ENCODE peak calls at places on chromosomes 12 and 14, in four cellular contexts. One of them, this sample, is unnamed.

GRCh38 chr12:14810953-14811483 is 3.0 kb downstream of the SMCO3 start:
- DNase-seq in stomach: no peak
- DNase-seq in transverse colon: peak; percentile 8
- DNase-seq in tibial nerve: no peak
- DNase-seq in this sample: no peak

GRCh38 chr14:33949051-33950037 is 1.5 kb downstream of the EGLN3 start:
- DNase-seq in transverse colon: no peak
- DNase-seq in stomach: no peak
- DNase-seq in tibial nerve: no peak
- DNase-seq in this sample: no peak

GRCh38 chr12:14741153-14741552 is 44.8 kb upstream of the GUCY2C start:
- DNase-seq in tibial nerve: no peak
- DNase-seq in stomach: no peak
- DNase-seq in transverse colon: no peak
- DNase-seq in this sample: no peak

GRCh38 chr12:122851820-122852219 is 16.6 kb downstream of the HIP1R start:
- DNase-seq in transverse colon: no peak
- DNase-seq in tibial nerve: no peak
- DNase-seq in stomach: no peak
- DNase-seq in this sample: no peak

GRCh38 chr12:26940820-26941219 is 2.5 kb downstream of the FGFR1OP2 start:
- DNase-seq in tibial nerve: no peak
- DNase-seq in stomach: no peak
- DNase-seq in transverse colon: no peak
- DNase-seq in this sample: no peak

GRCh38 chr14:104309657-104310369 is 171.4 kb downstream of the KIF26A start:
- DNase-seq in stomach: no peak
- DNase-seq in tibial nerve: no peak
- DNase-seq in transverse colon: no peak
- DNase-seq in this sample: no peak

GRCh38 chr14:51490205-51490604 is 161.5 kb upstream of the FRMD6 start:
- DNase-seq in transverse colon: no peak
- DNase-seq in tibial nerve: no peak
- DNase-seq in stomach: no peak
- DNase-seq in this sample: no peak

GRCh38 chr14:88707088-88707487 is 85.7 kb downstream of the EML5 start:
- DNase-seq in tibial nerve: no peak
- DNase-seq in transverse colon: no peak
- DNase-seq in stomach: no peak
- DNase-seq in this sample: no peak

GRCh38 chr14:56474419-56475022 is 105.1 kb upstream of the TMEM260 start:
- DNase-seq in stomach: no peak
- DNase-seq in tibial nerve: peak; percentile 14
- DNase-seq in transverse colon: no peak
- DNase-seq in this sample: no peak

GRCh38 chr14:52121441-52121840 is 52.6 kb upstream of the NID2 start:
- DNase-seq in tibial nerve: no peak
- DNase-seq in transverse colon: no peak
- DNase-seq in stomach: no peak
- DNase-seq in this sample: no peak

GRCh38 chr12:94710933-94711332 is 60.6 kb upstream of the TMCC3 start:
- DNase-seq in stomach: no peak
- DNase-seq in tibial nerve: no peak
- DNase-seq in transverse colon: peak; percentile 50
- DNase-seq in this sample: no peak

GRCh38 chr12:77835982-77836381 is 5.3 kb downstream of the NAV3 start:
- DNase-seq in transverse colon: no peak
- DNase-seq in stomach: no peak
- DNase-seq in tibial nerve: no peak
- DNase-seq in this sample: no peak

GRCh38 chr12:2013527-2014223 is 9.4 kb upstream of the DCP1B start:
- DNase-seq in transverse colon: no peak
- DNase-seq in stomach: peak; percentile 29
- DNase-seq in tibial nerve: peak; percentile 25
- DNase-seq in this sample: no peak

GRCh38 chr12:79555006-79555925 is 135.5 kb downstream of the PAWR start:
- DNase-seq in transverse colon: no peak
- DNase-seq in tibial nerve: no peak
- DNase-seq in stomach: no peak
- DNase-seq in this sample: no peak

GRCh38 chr14:65849558-65849957 is 437.0 kb downstream of the FUT8 start:
- DNase-seq in tibial nerve: no peak
- DNase-seq in stomach: no peak
- DNase-seq in transverse colon: no peak
- DNase-seq in this sample: no peak

GRCh38 chr14:55446127-55446736 is 5.8 kb upstream of the TBPL2 start:
- DNase-seq in stomach: peak; percentile 53
- DNase-seq in tibial nerve: peak; percentile 78
- DNase-seq in transverse colon: peak; percentile 60
- DNase-seq in this sample: no peak

GRCh38 chr12:118520428-118520827 is 144.1 kb downstream of the SUDS3 start:
- DNase-seq in transverse colon: no peak
- DNase-seq in stomach: no peak
- DNase-seq in tibial nerve: no peak
- DNase-seq in this sample: no peak

GRCh38 chr14:49464885-49465284 is 121.3 kb downstream of the RPS29 start:
- DNase-seq in transverse colon: no peak
- DNase-seq in stomach: no peak
- DNase-seq in tibial nerve: no peak
- DNase-seq in this sample: no peak

GRCh38 chr14:22532345-22533056 is 56.5 kb downstream of the DAD1 start:
- DNase-seq in transverse colon: no peak
- DNase-seq in tibial nerve: no peak
- DNase-seq in stomach: no peak
- DNase-seq in this sample: no peak

GRCh38 chr12:71392521-71393145 is 47.0 kb upstream of the LGR5 start:
- DNase-seq in tibial nerve: peak; percentile 33
- DNase-seq in stomach: no peak
- DNase-seq in transverse colon: no peak
- DNase-seq in this sample: no peak

GRCh38 chr12:91507754-91508153 is 325.1 kb upstream of the DCN start:
- DNase-seq in stomach: no peak
- DNase-seq in tibial nerve: no peak
- DNase-seq in transverse colon: no peak
- DNase-seq in this sample: no peak

GRCh38 chr14:22012452-22012851 is 338.8 kb upstream of the OR4E1 start:
- DNase-seq in tibial nerve: no peak
- DNase-seq in stomach: no peak
- DNase-seq in transverse colon: no peak
- DNase-seq in this sample: no peak

GRCh38 chr14:68520637-68521556 is 272.0 kb downstream of the ZFP36L1 start:
- DNase-seq in transverse colon: peak; percentile 62
- DNase-seq in stomach: peak; percentile 64
- DNase-seq in tibial nerve: no peak
- DNase-seq in this sample: no peak

GRCh38 chr12:42963993-42964392 is 374.4 kb upstream of the PRICKLE1 start:
- DNase-seq in transverse colon: no peak
- DNase-seq in stomach: no peak
- DNase-seq in tibial nerve: no peak
- DNase-seq in this sample: no peak

GRCh38 chr12:31118831-31119530 is 45.3 kb downstream of the DDX11 start:
- DNase-seq in stomach: peak; percentile 45
- DNase-seq in transverse colon: no peak
- DNase-seq in tibial nerve: no peak
- DNase-seq in this sample: no peak

GRCh38 chr14:103705158-103705523 is 10.1 kb downstream of the XRCC3 start:
- DNase-seq in tibial nerve: no peak
- DNase-seq in stomach: peak; percentile 81
- DNase-seq in transverse colon: no peak
- DNase-seq in this sample: no peak

GRCh38 chr14:95260537-95261440 is 58.9 kb downstream of the CLMN start:
- DNase-seq in stomach: no peak
- DNase-seq in tibial nerve: no peak
- DNase-seq in transverse colon: no peak
- DNase-seq in this sample: no peak

GRCh38 chr12:114996382-114996781 is 312.4 kb upstream of the TBX3 start:
- DNase-seq in tibial nerve: no peak
- DNase-seq in transverse colon: no peak
- DNase-seq in stomach: no peak
- DNase-seq in this sample: no peak

GRCh38 chr14:22811752-22812151 is 3.5 kb downstream of the SLC7A7 start:
- DNase-seq in transverse colon: no peak
- DNase-seq in tibial nerve: no peak
- DNase-seq in stomach: no peak
- DNase-seq in this sample: no peak

GRCh38 chr12:59938190-59938962 is 342.5 kb downstream of the SLC16A7 start:
- DNase-seq in stomach: no peak
- DNase-seq in transverse colon: no peak
- DNase-seq in tibial nerve: no peak
- DNase-seq in this sample: no peak

GRCh38 chr12:89384050-89384749 is 31.9 kb upstream of the DUSP6 start:
- DNase-seq in stomach: peak; percentile 62
- DNase-seq in tibial nerve: peak; percentile 59
- DNase-seq in transverse colon: peak; percentile 68
- DNase-seq in this sample: no peak

GRCh38 chr12:120186654-120187053 is 7.9 kb downstream of the GCN1 start:
- DNase-seq in tibial nerve: no peak
- DNase-seq in transverse colon: no peak
- DNase-seq in stomach: no peak
- DNase-seq in this sample: no peak

GRCh38 chr12:120180975-120181374 is 13.5 kb downstream of the GCN1 start:
- DNase-seq in stomach: no peak
- DNase-seq in transverse colon: no peak
- DNase-seq in tibial nerve: no peak
- DNase-seq in this sample: no peak

GRCh38 chr12:120181991-120182631 is 12.4 kb downstream of the GCN1 start:
- DNase-seq in transverse colon: no peak
- DNase-seq in tibial nerve: no peak
- DNase-seq in stomach: no peak
- DNase-seq in this sample: no peak

DNA sequence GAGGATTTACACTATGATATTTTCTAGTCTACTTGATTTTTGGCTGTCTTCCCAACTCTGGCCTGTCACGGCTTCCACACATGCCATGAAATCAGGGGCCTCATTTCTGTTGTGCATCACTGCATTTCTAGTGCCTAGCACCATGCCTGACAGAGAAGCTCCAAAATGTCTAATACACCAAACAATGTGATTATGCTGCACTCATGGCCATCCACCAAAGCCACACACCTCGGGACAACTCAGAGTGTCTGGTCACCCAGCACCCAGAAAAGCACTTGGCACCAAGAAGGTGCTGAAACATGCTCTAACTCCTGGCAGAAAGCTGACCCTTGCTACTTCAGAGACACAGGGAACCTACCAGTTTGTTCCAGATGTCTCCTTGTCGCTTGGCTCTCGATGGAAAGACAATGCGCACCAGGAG is 11.3 kb downstream of the GCN1 start:
- DNase-seq in transverse colon: no peak
- DNase-seq in stomach: no peak
- DNase-seq in tibial nerve: no peak
- DNase-seq in this sample: no peak
- TF ChIP-seq EP300 in transverse colon: no peak
- TF ChIP-seq EP300 in stomach: no peak
- TF ChIP-seq EP300 in tibial nerve: no peak
- TF ChIP-seq EP300 in this sample: no peak

GRCh38 chr14:39035336-39035735 is 67.7 kb downstream of the SEC23A start:
- DNase-seq in transverse colon: no peak
- DNase-seq in stomach: no peak
- DNase-seq in tibial nerve: no peak
- DNase-seq in this sample: no peak

GRCh38 chr14:39033371-39033770 is 69.7 kb downstream of the SEC23A start:
- DNase-seq in tibial nerve: no peak
- DNase-seq in transverse colon: no peak
- DNase-seq in stomach: no peak
- DNase-seq in this sample: no peak

GRCh38 chr14:39038542-39038941 is 64.5 kb downstream of the SEC23A start:
- DNase-seq in transverse colon: no peak
- DNase-seq in stomach: no peak
- DNase-seq in tibial nerve: no peak
- DNase-seq in this sample: no peak

GRCh38 chr14:39036760-39037159 is 66.3 kb downstream of the SEC23A start:
- DNase-seq in transverse colon: no peak
- DNase-seq in stomach: no peak
- DNase-seq in tibial nerve: no peak
- DNase-seq in this sample: no peak

GRCh38 chr14:39034481-39035296 is 68.3 kb downstream of the SEC23A start:
- DNase-seq in stomach: no peak
- DNase-seq in tibial nerve: no peak
- DNase-seq in transverse colon: no peak
- DNase-seq in this sample: no peak
- H3K36me3 ChIP-seq in stomach: peaks cover 100% of the 10 kb centered on the region
- H3K36me3 ChIP-seq in tibial nerve: peaks cover 74% of the 10 kb centered on the region
- H3K36me3 ChIP-seq in transverse colon: peaks cover 67% of the 10 kb centered on the region
- H3K36me3 ChIP-seq in this sample: peaks cover 91% of the 10 kb centered on the region

GRCh38 chr14:59294662-59294992 is 106.2 kb downstream of the DAAM1 start:
- DNase-seq in stomach: no peak
- DNase-seq in tibial nerve: no peak
- DNase-seq in transverse colon: no peak
- DNase-seq in this sample: no peak
- TF ChIP-seq EP300 in stomach: no peak
- TF ChIP-seq EP300 in tibial nerve: no peak
- TF ChIP-seq EP300 in transverse colon: no peak
- TF ChIP-seq EP300 in this sample: no peak

GRCh38 chr12:109201496-109201885 is 85.1 kb downstream of the ACACB start:
- DNase-seq in stomach: no peak
- DNase-seq in tibial nerve: no peak
- DNase-seq in transverse colon: no peak
- DNase-seq in this sample: no peak
- H3K36me3 ChIP-seq in stomach: peaks cover 99% of the 10 kb centered on the region
- H3K36me3 ChIP-seq in tibial nerve: peaks cover 99% of the 10 kb centered on the region
- H3K36me3 ChIP-seq in transverse colon: peaks cover 61% of the 10 kb centered on the region
- H3K36me3 ChIP-seq in this sample: peaks cover 70% of the 10 kb centered on the region

DNA sequence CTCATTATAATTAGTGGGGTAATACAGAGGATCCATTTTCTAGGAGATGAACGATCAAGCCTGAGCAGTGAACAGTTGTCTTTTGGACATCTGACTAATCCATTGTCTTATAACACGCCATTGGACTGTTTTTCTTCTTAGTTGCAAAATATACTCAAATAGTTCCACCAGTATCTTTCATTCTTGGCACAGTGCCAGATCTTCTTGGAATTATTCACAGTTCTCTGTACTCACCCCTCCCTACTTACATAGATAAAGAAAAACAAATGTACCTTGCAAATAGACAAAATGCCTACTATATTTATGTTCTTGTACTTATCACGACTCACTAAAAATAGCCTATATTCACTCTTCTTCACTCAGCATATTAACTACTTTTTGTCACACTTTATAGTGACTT is 3.8 kb downstream of the CBLN3 start:
- DNase-seq in transverse colon: no peak
- DNase-seq in tibial nerve: peak; percentile 63
- DNase-seq in stomach: no peak
- DNase-seq in this sample: no peak
- TF ChIP-seq EP300 in transverse colon: no peak
- TF ChIP-seq EP300 in tibial nerve: peak; percentile 21
- TF ChIP-seq EP300 in stomach: no peak
- TF ChIP-seq EP300 in this sample: no peak